ENCODE peak calls at places on chromosomes 11 and 22, in nine cellular contexts. A is HCT116, Z is kidney, L is neuronal stem cell, G is ovary, J is psoas muscle, Y is keratinocyte, P is left ventricle myocardium inferior, V is PC-9. T is an unnamed sample.
A peak's percentile ranks its signal among the peaks of the same experiment; 100 is the strongest.

GRCh38 chr11:23555085-23555484 is 694.8 kb upstream of the CCDC179 start:
- DNase-seq in A (no peak), Z (no peak), L (no peak), G (no peak), J (no peak), Y (no peak), P (no peak), V (no peak), T (no peak)

GRCh38 chr22:37254206-37254866 is 10.3 kb upstream of the RAC2 start:
- DNase-seq in A (no peak), Z (no peak), L (no peak), G (no peak), J (no peak), Y (peak; percentile 52), P (no peak), V (peak; percentile 76), T (peak; percentile 31)

GRCh38 chr22:38981005-38981658 is 1.0 kb upstream of the APOBEC3B start:
- DNase-seq in A (peak; percentile 37), Z (peak; percentile 79), L (peak; percentile 26), G (peak; percentile 29), J (no peak), Y (no peak), P (no peak), V (no peak), T (no peak)

GRCh38 chr11:213111-213510 is 5.6 kb downstream of the RIC8A start:
- DNase-seq in A (no peak), Z (peak; percentile 31), L (no peak), G (no peak), J (no peak), Y (no peak), P (no peak), V (no peak), T (peak; percentile 33)

GRCh38 chr11:69449320-69450063 is 32.0 kb upstream of the LINC01488 start:
- DNase-seq in A (no peak), Z (peak; percentile 91), L (no peak), G (peak; percentile 36), J (peak; percentile 73), Y (no peak), P (peak; percentile 79), V (peak; percentile 59), T (no peak)

GRCh38 chr11:126282361-126282741 is 542 bp upstream of the TIRAP start:
- DNase-seq in A (no peak), Z (no peak), L (no peak), G (peak; percentile 61), J (peak; percentile 56), Y (no peak), P (peak; percentile 62), V (peak; percentile 38), T (peak; percentile 57)

GRCh38 chr11:78914503-78914902 is 339.8 kb upstream of the NARS2 start:
- DNase-seq in A (no peak), Z (no peak), L (no peak), G (no peak), J (no peak), Y (no peak), P (no peak), V (no peak), T (no peak)

GRCh38 chr11:112748713-112749481 is 212.3 kb upstream of the NCAM1 start:
- DNase-seq in A (no peak), Z (peak; percentile 88), L (no peak), G (peak; percentile 44), J (no peak), Y (no peak), P (no peak), V (no peak), T (no peak)

GRCh38 chr11:19922689-19923035 is 210.0 kb downstream of the NAV2 start:
- DNase-seq in A (no peak), Z (no peak), L (no peak), G (no peak), J (no peak), Y (no peak), P (no peak), V (peak; percentile 81), T (no peak)

GRCh38 chr11:62266558-62266957 is 3.4 kb upstream of the SCGB2A2 start:
- DNase-seq in A (no peak), Z (no peak), L (no peak), G (no peak), J (no peak), Y (no peak), P (no peak), V (no peak), T (no peak)

GRCh38 chr11:80783561-80783960 is 1342.7 kb upstream of the TENM4 start:
- DNase-seq in A (no peak), Z (no peak), L (no peak), G (no peak), J (no peak), Y (no peak), P (no peak), V (no peak), T (no peak)

DNA sequence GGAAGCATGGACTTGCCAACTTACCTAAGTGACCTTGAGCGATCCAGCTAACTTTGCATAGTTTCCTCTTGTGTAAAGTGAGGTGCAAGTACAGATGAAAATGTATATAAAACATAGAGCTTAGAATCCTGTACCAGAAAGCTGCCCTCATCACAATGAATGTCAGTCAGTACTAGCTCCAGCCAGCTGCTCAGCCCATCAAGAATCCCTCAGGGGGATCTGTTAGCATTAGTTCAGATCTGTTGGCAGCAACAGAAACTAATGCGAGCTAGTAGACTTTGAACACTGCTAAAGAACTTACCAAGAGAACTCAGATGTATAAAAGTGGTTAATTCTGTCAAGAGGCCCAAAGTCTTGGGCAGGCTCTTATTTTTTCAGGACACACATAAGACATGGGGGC is 6.3 kb upstream of the C11orf91 start:
- DNase-seq in A (no peak), Z (no peak), L (no peak), G (no peak), J (no peak), Y (no peak), P (no peak), V (peak; percentile 19), T (no peak)
- H3K36me3 ChIP-seq in A (peaks cover 29% of the 10 kb centered on the region), Z (peaks cover 30% of the 10 kb centered on the region), L (peaks cover 50% of the 10 kb centered on the region), G (no peaks in the 10 kb centered on the region), J (peaks cover 59% of the 10 kb centered on the region), Y (peaks cover 30% of the 10 kb centered on the region), P (peaks cover 49% of the 10 kb centered on the region), V (peaks cover 53% of the 10 kb centered on the region), T (peaks cover 28% of the 10 kb centered on the region)

DNA sequence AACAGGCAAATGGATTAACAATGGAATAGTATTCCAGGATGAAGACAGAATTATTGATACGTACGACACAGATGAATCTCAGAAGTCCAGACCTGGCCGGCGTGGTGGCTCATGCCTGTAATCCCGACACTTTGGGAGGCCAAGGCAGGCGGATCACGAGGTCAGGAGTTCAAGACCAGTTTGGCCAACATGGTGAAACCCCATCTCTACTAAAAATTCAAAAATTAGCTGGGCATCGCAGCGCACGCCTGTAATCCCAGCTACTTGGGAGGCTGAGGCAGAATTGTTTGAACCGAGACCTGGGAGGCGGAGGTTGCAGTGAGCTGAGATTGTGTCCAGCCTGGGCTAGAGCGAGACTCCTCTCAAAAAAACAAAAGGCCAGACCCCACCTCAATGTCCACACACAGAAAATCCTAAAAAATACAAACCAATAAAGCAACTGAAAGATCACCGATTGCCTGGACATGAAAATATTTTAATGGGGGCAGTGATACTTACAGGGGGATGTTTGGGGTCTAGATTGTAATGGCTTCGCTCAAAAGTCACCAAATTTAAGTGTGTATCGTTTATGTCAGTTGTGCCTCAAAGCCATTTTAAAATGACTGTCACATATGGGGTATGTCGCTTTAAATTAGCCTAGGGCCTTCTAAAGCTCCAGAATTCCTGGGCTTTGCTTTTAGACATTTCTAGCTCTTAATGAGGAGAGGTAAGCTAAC is 3.8 kb downstream of the RPS25 start:
- DNase-seq in A (no peak), Z (no peak), L (no peak), G (no peak), J (no peak), Y (no peak), P (no peak), V (no peak), T (no peak)
- H3K27ac ChIP-seq in A (peak overlapping the region; percentile 96), Z (no peak overlapping the region), L (no peak overlapping the region), G (no peak overlapping the region), J (no peak overlapping the region), Y (no peak overlapping the region), P (no peak overlapping the region), V (peak overlapping the region; percentile 24), T (no peak overlapping the region)

GRCh38 chr11:117220568-117220967 is 11.3 kb downstream of the PCSK7 start:
- DNase-seq in A (no peak), Z (peak; percentile 87), L (no peak), G (peak; percentile 65), J (peak; percentile 68), Y (no peak), P (peak; percentile 80), V (no peak), T (no peak)

GRCh38 chr11:117219001-117219400 is 12.9 kb downstream of the PCSK7 start:
- DNase-seq in A (no peak), Z (peak; percentile 47), L (no peak), G (peak; percentile 35), J (no peak), Y (no peak), P (no peak), V (no peak), T (no peak)

GRCh38 chr11:117219455-117219854 is 12.4 kb downstream of the PCSK7 start:
- DNase-seq in A (no peak), Z (peak; percentile 47), L (no peak), G (peak; percentile 40), J (no peak), Y (no peak), P (no peak), V (no peak), T (no peak)

GRCh38 chr11:117220999-117221774 is 10.7 kb downstream of the PCSK7 start:
- DNase-seq in A (no peak), Z (peak; percentile 32), L (no peak), G (peak; percentile 55), J (no peak), Y (no peak), P (no peak), V (no peak), T (peak; percentile 36)

DNA sequence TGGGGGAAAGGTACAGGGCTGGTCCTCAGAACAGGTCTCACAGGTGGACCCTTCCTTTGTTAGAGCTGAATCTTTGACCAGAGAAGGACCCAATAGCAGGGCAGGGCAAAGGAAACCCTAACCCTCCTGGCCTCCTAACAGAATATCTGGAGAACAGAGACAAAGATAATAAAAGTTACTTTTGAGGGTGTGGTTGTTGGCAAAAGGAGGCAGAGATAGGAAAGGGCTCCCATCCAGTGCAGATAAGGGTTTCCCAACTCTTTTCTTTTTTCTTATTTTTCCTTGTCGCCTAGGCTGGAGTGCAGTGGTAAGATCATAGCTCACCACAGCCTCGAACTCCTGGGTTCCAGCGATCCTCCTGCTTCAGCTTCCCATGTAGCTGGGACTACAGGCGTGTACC is 11.9 kb downstream of the PCSK7 start:
- DNase-seq in A (no peak), Z (no peak), L (no peak), G (no peak), J (no peak), Y (no peak), P (no peak), V (no peak), T (no peak)
- H3K36me3 ChIP-seq in A (peaks cover 9% of the 10 kb centered on the region), Z (peaks cover 48% of the 10 kb centered on the region), L (peaks cover 85% of the 10 kb centered on the region), G (no peaks in the 10 kb centered on the region), J (peaks cover 70% of the 10 kb centered on the region), Y (peaks cover 57% of the 10 kb centered on the region), P (peaks cover 58% of the 10 kb centered on the region), V (peaks cover 19% of the 10 kb centered on the region), T (no peaks in the 10 kb centered on the region)

DNA sequence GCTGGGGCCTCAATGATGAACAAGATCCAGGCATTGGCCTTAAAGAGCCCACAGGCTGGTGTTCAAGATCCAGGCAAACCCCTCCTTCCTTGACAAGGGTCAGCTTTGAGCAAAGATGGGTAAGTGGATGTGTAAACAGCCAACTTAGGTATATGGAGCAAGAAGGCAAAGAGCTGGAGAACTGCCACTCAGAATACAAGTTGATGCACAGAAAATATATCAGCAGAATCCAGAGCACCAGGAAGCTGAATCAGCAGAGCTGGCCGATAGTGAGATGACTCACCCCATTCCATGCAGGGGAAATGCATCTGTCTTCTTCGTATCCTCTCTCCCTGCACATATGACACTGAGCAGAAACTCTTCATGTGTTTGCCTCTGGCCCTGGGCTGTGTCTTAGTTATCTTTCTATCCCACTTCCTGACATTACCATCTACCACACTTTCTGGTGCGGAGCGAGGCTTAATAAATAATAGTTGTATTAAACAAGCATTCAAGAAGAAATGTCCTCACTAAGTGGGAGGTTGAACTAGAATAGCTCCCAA is 57.8 kb downstream of the ENDOD1 start:
- DNase-seq in A (peak; percentile 34), Z (no peak), L (no peak), G (no peak), J (no peak), Y (peak; percentile 66), P (no peak), V (peak; percentile 79), T (no peak)
- H3K27ac ChIP-seq in A (no peak overlapping the region), Z (no peak overlapping the region), L (no peak overlapping the region), G (no peak overlapping the region), J (peak overlapping the region; percentile 83), Y (peak overlapping the region; percentile 16), P (peak overlapping the region; percentile 6), V (no peak overlapping the region), T (no peak overlapping the region)

T was measured in Peyer's patch.